ENCODE peak calls at places on chromosomes 16 and 17, in five cellular contexts. O, S, M, T and H are unnamed samples.

GRCh38 chr16:4360538-4361021 is 9.5 kb upstream of the PAM16 start:
- DNase-seq in S (no peak), O (no peak), T (peak), M (no peak), H (no peak)

GRCh38 chr17:44872131-44872768 is 24.6 kb downstream of the HIGD1B start:
- DNase-seq in T (no peak), O (no peak), S (peak), M (no peak), H (peak)

GRCh38 chr16:52643006-52643405 is 96.1 kb upstream of the TOX3 start:
- DNase-seq in M (no peak), S (no peak), O (no peak), T (no peak), H (no peak)

GRCh38 chr16:72228014-72228413 is 56.1 kb upstream of the PMFBP1 start:
- DNase-seq in M (no peak), O (no peak), S (no peak), T (no peak), H (no peak)

GRCh38 chr16:35365675-35366074 is 1906.3 kb downstream of the TP53TG3F start:
- DNase-seq in M (no peak), S (no peak), O (no peak), T (no peak), H (no peak)

GRCh38 chr16:495127-495748 is 32.3 kb upstream of the CAPN15 start:
- DNase-seq in T (peak), O (peak), S (no peak), M (peak), H (no peak)

GRCh38 chr17:78343099-78343432 is 16.8 kb downstream of the SOCS3 start:
- DNase-seq in O (peak), T (peak), S (peak), M (no peak), H (peak)

GRCh38 chr16:73730496-73731090 is 566.0 kb upstream of the PSMD7 start:
- DNase-seq in O (no peak), S (no peak), M (no peak), T (no peak), H (no peak)

GRCh38 chr17:5583426-5584382 is 605 bp downstream of the NLRP1 start:
- DNase-seq in S (peak), O (no peak), M (no peak), T (peak), H (peak)

GRCh38 chr16:80273635-80274538 is 266.9 kb upstream of the DYNLRB2 start:
- DNase-seq in O (peak), T (no peak), S (no peak), M (no peak), H (no peak)

GRCh38 chr17:79019260-79019630 is 4.7 kb upstream of the C1QTNF1 start:
- DNase-seq in T (no peak), M (no peak), O (no peak), S (no peak), H (no peak)

GRCh38 chr17:29573871-29574731 is 5.6 kb downstream of the TP53I13 start:
- DNase-seq in S (no peak), M (no peak), O (no peak), T (no peak), H (peak)

GRCh38 chr17:63699638-63700527 is at the start of gene LIMD2:
- DNase-seq in M (peak), S (peak), T (peak), O (peak), H (peak)

GRCh38 chr16:63789603-63790002 is 1332.3 kb downstream of the CDH11 start:
- DNase-seq in T (no peak), M (no peak), O (no peak), S (no peak), H (no peak)

GRCh38 chr17:11899494-11899893 is 97.8 kb downstream of the ZNF18 start:
- DNase-seq in M (no peak), O (no peak), S (peak), T (no peak), H (no peak)

GRCh38 chr17:59892251-59892848 is 393 bp downstream of the TUBD1 start:
- DNase-seq in M (no peak), T (no peak), S (no peak), O (no peak), H (no peak)

GRCh38 chr16:52066951-52067350 is 480.0 kb downstream of the TOX3 start:
- DNase-seq in T (no peak), M (no peak), S (no peak), O (no peak), H (no peak)

GRCh38 chr16:4358236-4358635 is 7.1 kb upstream of the PAM16 start:
- DNase-seq in O (no peak), S (no peak), M (no peak), T (no peak), H (no peak)

GRCh38 chr16:80317132-80318098 is 223.4 kb upstream of the DYNLRB2 start:
- DNase-seq in T (no peak), O (no peak), M (no peak), S (no peak), H (no peak)

GRCh38 chr17:80991645-80992076 is at the start of gene CHMP6:
- DNase-seq in S (peak), T (peak), O (peak), M (peak), H (peak)

GRCh38 chr16:57527610-57528360 is 8.6 kb downstream of the CCDC102A start:
- DNase-seq in S (no peak), T (no peak), O (no peak), M (no peak), H (no peak)

GRCh38 chr17:55316499-55316898 is 51.7 kb downstream of the HLF start:
- DNase-seq in T (no peak), M (no peak), O (no peak), S (no peak), H (no peak)

GRCh38 chr16:56203052-56203451 is 11.8 kb downstream of the GNAO1 start:
- DNase-seq in O (peak), M (peak), S (peak), T (peak), H (no peak)

GRCh38 chr17:75909812-75910274 is 5.2 kb upstream of the MRPL38 start:
- DNase-seq in M (no peak), T (no peak), S (peak), O (peak), H (no peak)

GRCh38 chr16:85425061-85425662 is 188.0 kb upstream of the GSE1 start:
- DNase-seq in T (no peak), O (no peak), S (peak), M (no peak), H (peak)

GRCh38 chr17:55585629-55586028 is 74.4 kb upstream of the SMIM36 start:
- DNase-seq in S (no peak), M (no peak), O (no peak), T (no peak), H (no peak)

GRCh38 chr16:4733747-4734062 is 366 bp downstream of the ANKS3 start:
- DNase-seq in S (no peak), T (no peak), M (no peak), O (no peak), H (no peak)

GRCh38 chr16:24497405-24497804 is 42.0 kb upstream of the RBBP6 start:
- DNase-seq in M (no peak), S (no peak), O (peak), T (no peak), H (no peak)

GRCh38 chr16:56608876-56609462 is 585 bp downstream of the MT2A start:
- DNase-seq in T (peak), O (no peak), S (peak), M (no peak), H (peak)

GRCh38 chr17:71550675-71551074 is 570.1 kb upstream of the SOX9 start:
- DNase-seq in T (no peak), O (no peak), S (no peak), M (no peak), H (no peak)

GRCh38 chr17:45371414-45372324 is 54.8 kb upstream of the MAP3K14 start:
- DNase-seq in O (peak), M (no peak), T (peak), S (peak), H (peak)

GRCh38 chr16:1500465-1501150 is 7.4 kb downstream of the TELO2 start:
- DNase-seq in S (no peak), O (no peak), M (no peak), T (no peak), H (no peak)

GRCh38 chr16:65618335-65618734 is 496.5 kb upstream of the CDH11 start:
- DNase-seq in M (no peak), S (no peak), T (no peak), O (no peak), H (no peak)